ENCODE peak calls at places on chromosome 5, in five cellular contexts. One of them, this sample, is unnamed.

GRCh38 chr5:134590992-134591659 is 41.5 kb downstream of the SAR1B start:
- DNase-seq in adrenal gland: no peak
- DNase-seq in hepatocyte: peak; percentile 80
- DNase-seq in left ventricle myocardium inferior: no peak
- DNase-seq in ovary: no peak
- DNase-seq in this sample: no peak

GRCh38 chr5:72213482-72213881 is 106.2 kb downstream of the MAP1B start:
- DNase-seq in adrenal gland: no peak
- DNase-seq in hepatocyte: no peak
- DNase-seq in left ventricle myocardium inferior: no peak
- DNase-seq in ovary: no peak
- DNase-seq in this sample: no peak

GRCh38 chr5:14497276-14497675 is 84.3 kb upstream of the OTULINL start:
- DNase-seq in adrenal gland: no peak
- DNase-seq in hepatocyte: no peak
- DNase-seq in left ventricle myocardium inferior: no peak
- DNase-seq in ovary: no peak
- DNase-seq in this sample: no peak

GRCh38 chr5:82812575-82812974 is 264.6 kb downstream of the TMEM167A start:
- DNase-seq in adrenal gland: no peak
- DNase-seq in hepatocyte: no peak
- DNase-seq in left ventricle myocardium inferior: no peak
- DNase-seq in ovary: no peak
- DNase-seq in this sample: no peak

GRCh38 chr5:113776168-113776567 is 262.7 kb downstream of the YTHDC2 start:
- DNase-seq in adrenal gland: no peak
- DNase-seq in hepatocyte: no peak
- DNase-seq in left ventricle myocardium inferior: no peak
- DNase-seq in ovary: no peak
- DNase-seq in this sample: no peak

GRCh38 chr5:171826132-171826531 is 40.5 kb downstream of the SMIM23 start:
- DNase-seq in adrenal gland: no peak
- DNase-seq in hepatocyte: no peak
- DNase-seq in left ventricle myocardium inferior: no peak
- DNase-seq in ovary: no peak
- DNase-seq in this sample: no peak

GRCh38 chr5:157459715-157460599 is at the start of gene NIPAL4:
- DNase-seq in adrenal gland: no peak
- DNase-seq in hepatocyte: peak; percentile 48
- DNase-seq in left ventricle myocardium inferior: no peak
- DNase-seq in ovary: no peak
- DNase-seq in this sample: no peak

GRCh38 chr5:24703934-24704333 is 59.2 kb upstream of the CDH10 start:
- DNase-seq in adrenal gland: no peak
- DNase-seq in hepatocyte: no peak
- DNase-seq in left ventricle myocardium inferior: no peak
- DNase-seq in ovary: no peak
- DNase-seq in this sample: no peak

GRCh38 chr5:113240032-113240431 is 194.8 kb downstream of the TSSK1B start:
- DNase-seq in adrenal gland: no peak
- DNase-seq in hepatocyte: no peak
- DNase-seq in left ventricle myocardium inferior: no peak
- DNase-seq in ovary: no peak
- DNase-seq in this sample: no peak

GRCh38 chr5:141757402-141757801 is 75.4 kb upstream of the ARAP3 start:
- DNase-seq in adrenal gland: no peak
- DNase-seq in hepatocyte: peak; percentile 40
- DNase-seq in left ventricle myocardium inferior: no peak
- DNase-seq in ovary: no peak
- DNase-seq in this sample: no peak

GRCh38 chr5:122190156-122190555 is 60.8 kb downstream of the ZNF474 start:
- DNase-seq in adrenal gland: no peak
- DNase-seq in hepatocyte: no peak
- DNase-seq in left ventricle myocardium inferior: no peak
- DNase-seq in ovary: no peak
- DNase-seq in this sample: no peak

GRCh38 chr5:108255468-108255867 is 126.4 kb downstream of the FBXL17 start:
- DNase-seq in adrenal gland: no peak
- DNase-seq in hepatocyte: no peak
- DNase-seq in left ventricle myocardium inferior: no peak
- DNase-seq in ovary: no peak
- DNase-seq in this sample: no peak

GRCh38 chr5:166382031-166382430 is 1909.4 kb upstream of the WWC1 start:
- DNase-seq in adrenal gland: no peak
- DNase-seq in hepatocyte: no peak
- DNase-seq in left ventricle myocardium inferior: no peak
- DNase-seq in ovary: no peak
- DNase-seq in this sample: no peak

GRCh38 chr5:169656125-169656990 is 19.3 kb downstream of the DOCK2 start:
- DNase-seq in adrenal gland: no peak
- DNase-seq in hepatocyte: no peak
- DNase-seq in left ventricle myocardium inferior: peak; percentile 22
- DNase-seq in ovary: no peak
- DNase-seq in this sample: no peak

GRCh38 chr5:125377151-125377550 is 630.7 kb upstream of the ZNF608 start:
- DNase-seq in adrenal gland: no peak
- DNase-seq in hepatocyte: no peak
- DNase-seq in left ventricle myocardium inferior: no peak
- DNase-seq in ovary: no peak
- DNase-seq in this sample: no peak

GRCh38 chr5:53052499-53052898 is 57.1 kb downstream of the MOCS2 start:
- DNase-seq in adrenal gland: no peak
- DNase-seq in hepatocyte: no peak
- DNase-seq in left ventricle myocardium inferior: no peak
- DNase-seq in ovary: no peak
- DNase-seq in this sample: no peak

GRCh38 chr5:158899201-158899600 is 200.5 kb downstream of the EBF1 start:
- DNase-seq in adrenal gland: no peak
- DNase-seq in hepatocyte: no peak
- DNase-seq in left ventricle myocardium inferior: no peak
- DNase-seq in ovary: no peak
- DNase-seq in this sample: no peak

GRCh38 chr5:39755986-39756385 is 331.2 kb upstream of the DAB2 start:
- DNase-seq in adrenal gland: peak; percentile 49
- DNase-seq in hepatocyte: peak; percentile 33
- DNase-seq in left ventricle myocardium inferior: no peak
- DNase-seq in ovary: no peak
- DNase-seq in this sample: no peak

GRCh38 chr5:115626444-115626823 is 598 bp upstream of the TMED7 start:
- DNase-seq in adrenal gland: no peak
- DNase-seq in hepatocyte: no peak
- DNase-seq in left ventricle myocardium inferior: no peak
- DNase-seq in ovary: no peak
- DNase-seq in this sample: no peak

GRCh38 chr5:150078802-150079654 is 7.3 kb downstream of the CSF1R start:
- DNase-seq in adrenal gland: no peak
- DNase-seq in hepatocyte: no peak
- DNase-seq in left ventricle myocardium inferior: no peak
- DNase-seq in ovary: no peak
- DNase-seq in this sample: peak; percentile 47

DNA sequence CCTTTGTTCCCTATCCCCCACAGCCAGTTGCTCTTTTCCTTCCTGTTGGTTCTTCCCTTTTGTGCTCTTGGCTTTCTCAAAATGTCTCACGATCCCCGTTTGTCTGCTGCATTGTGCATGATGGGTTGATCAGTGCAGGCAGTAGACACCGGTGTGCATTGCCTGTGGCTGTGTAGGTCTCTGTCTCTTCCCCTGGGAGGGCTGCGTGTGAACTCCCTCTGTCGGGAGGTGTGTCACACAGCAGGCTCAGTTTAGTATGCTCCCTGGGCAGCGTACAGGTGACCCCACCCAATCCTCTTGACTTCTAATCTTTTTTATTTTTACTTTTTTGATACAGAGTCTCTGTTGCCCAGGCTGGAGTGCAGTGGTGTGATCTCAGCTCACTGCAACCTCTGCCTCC is 265.3 kb downstream of the FSTL4 start:
- DNase-seq in adrenal gland: no peak
- DNase-seq in hepatocyte: no peak
- DNase-seq in left ventricle myocardium inferior: no peak
- DNase-seq in ovary: no peak
- DNase-seq in this sample: no peak
- TF ChIP-seq CTCF in adrenal gland: no peak
- TF ChIP-seq CTCF in hepatocyte: peak; percentile 15
- TF ChIP-seq CTCF in left ventricle myocardium inferior: peak; percentile 45
- TF ChIP-seq CTCF in ovary: no peak
- TF ChIP-seq CTCF in this sample: no peak

DNA sequence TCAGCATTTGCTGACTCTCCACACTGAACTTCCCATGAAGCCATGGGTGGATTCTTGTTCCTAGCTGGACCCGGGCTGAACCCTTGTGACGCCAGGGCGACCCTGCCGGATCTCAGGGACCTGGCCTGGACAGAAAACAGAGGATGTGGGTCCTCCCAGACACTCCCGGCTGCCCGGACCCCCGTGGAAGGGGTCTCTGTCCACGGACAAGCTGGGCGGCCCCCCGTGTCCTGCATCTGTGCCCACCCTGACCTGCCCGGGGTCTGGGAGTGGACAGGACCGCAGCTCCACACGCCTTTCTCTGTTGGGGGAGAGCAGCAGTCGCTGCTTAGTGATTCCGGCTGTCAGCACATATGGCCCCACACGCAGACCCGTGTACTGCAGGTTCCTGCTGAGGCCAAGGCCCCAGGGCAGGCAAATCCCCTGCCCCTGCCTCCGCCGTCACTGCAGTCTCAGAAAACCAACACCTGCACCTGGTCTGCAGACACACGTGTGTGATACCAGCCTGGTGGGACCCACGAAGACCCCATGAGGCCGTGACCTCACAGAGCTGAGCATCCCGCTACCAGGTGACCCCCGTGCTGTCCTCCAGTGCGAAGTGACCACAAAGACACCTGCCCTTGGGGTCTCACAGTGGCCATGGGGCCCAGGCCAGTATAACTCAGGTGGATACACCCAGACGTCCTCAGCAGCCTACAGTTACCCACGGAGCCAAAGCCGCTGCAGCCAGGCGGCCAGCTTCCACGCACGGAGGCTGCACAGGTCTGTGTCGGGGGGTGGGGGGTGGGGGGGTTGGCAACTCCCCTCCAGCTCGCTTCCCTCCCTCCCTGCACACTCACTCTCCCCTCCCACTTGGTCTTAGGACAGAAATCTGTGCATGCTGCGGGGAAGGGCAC is 50.6 kb downstream of the NKD2 start:
- DNase-seq in adrenal gland: no peak
- DNase-seq in hepatocyte: no peak
- DNase-seq in left ventricle myocardium inferior: peak; percentile 16
- DNase-seq in ovary: no peak
- DNase-seq in this sample: no peak
- H3K4me1 ChIP-seq in adrenal gland: no peaks in the 10 kb centered on the region
- H3K4me1 ChIP-seq in hepatocyte: no peaks in the 10 kb centered on the region
- H3K4me1 ChIP-seq in left ventricle myocardium inferior: peaks cover 4% of the 10 kb centered on the region
- H3K4me1 ChIP-seq in ovary: no peaks in the 10 kb centered on the region
- H3K4me1 ChIP-seq in this sample: no peaks in the 10 kb centered on the region

GRCh38 chr5:2755811-2756210 is 4.3 kb upstream of the IRX2 start:
- DNase-seq in adrenal gland: peak; percentile 10
- DNase-seq in hepatocyte: peak; percentile 7
- DNase-seq in left ventricle myocardium inferior: no peak
- DNase-seq in ovary: no peak
- DNase-seq in this sample: peak; percentile 36

GRCh38 chr5:2757563-2758311 is 6.3 kb upstream of the IRX2 start:
- DNase-seq in adrenal gland: no peak
- DNase-seq in hepatocyte: peak; percentile 27
- DNase-seq in left ventricle myocardium inferior: no peak
- DNase-seq in ovary: no peak
- DNase-seq in this sample: peak; percentile 52

GRCh38 chr5:2755371-2755715 is 3.9 kb upstream of the IRX2 start:
- DNase-seq in adrenal gland: no peak
- DNase-seq in hepatocyte: no peak
- DNase-seq in left ventricle myocardium inferior: no peak
- DNase-seq in ovary: no peak
- DNase-seq in this sample: peak; percentile 50

GRCh38 chr5:2756764-2757163 is 5.3 kb upstream of the IRX2 start:
- DNase-seq in adrenal gland: no peak
- DNase-seq in hepatocyte: peak; percentile 29
- DNase-seq in left ventricle myocardium inferior: no peak
- DNase-seq in ovary: no peak
- DNase-seq in this sample: peak; percentile 46

DNA sequence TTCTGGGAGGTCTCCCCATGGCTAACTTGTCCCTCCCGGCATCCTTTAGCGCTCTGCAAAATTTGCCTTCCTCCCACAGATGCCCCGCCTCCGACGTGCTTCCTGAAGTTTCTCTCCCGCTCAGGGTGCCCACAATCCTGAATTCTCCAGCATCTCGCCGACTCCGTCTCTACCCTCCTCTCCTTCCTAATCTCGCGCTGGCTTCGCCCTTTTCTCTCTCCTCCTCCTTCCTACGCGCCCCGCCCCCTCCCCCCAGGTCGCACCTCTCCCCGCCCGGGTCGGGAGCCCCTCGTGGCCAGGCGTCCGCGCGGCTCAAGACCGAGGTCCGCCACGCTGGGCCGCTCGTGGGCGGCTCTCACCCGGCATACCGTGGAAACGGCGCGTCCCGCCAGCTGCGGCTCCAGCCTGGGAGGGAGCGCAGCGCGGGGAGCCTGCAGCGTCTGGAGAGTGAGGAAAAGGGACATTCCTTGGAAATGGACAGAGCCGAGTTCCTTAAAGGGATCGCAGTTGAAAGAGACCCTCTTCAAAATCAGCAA is 4.8 kb upstream of the IRX2 start:
- DNase-seq in adrenal gland: no peak
- DNase-seq in hepatocyte: peak; percentile 46
- DNase-seq in left ventricle myocardium inferior: no peak
- DNase-seq in ovary: no peak
- DNase-seq in this sample: peak; percentile 56
- H3K4me3 ChIP-seq in adrenal gland: no peak overlapping the region
- H3K4me3 ChIP-seq in hepatocyte: peak overlapping the region; percentile 48
- H3K4me3 ChIP-seq in left ventricle myocardium inferior: peak overlapping the region; percentile 56
- H3K4me3 ChIP-seq in ovary: peak overlapping the region; percentile 12
- H3K4me3 ChIP-seq in this sample: peak overlapping the region; percentile 42

GRCh38 chr5:173746050-173746449 is 129.6 kb upstream of the BOD1 start:
- DNase-seq in adrenal gland: no peak
- DNase-seq in hepatocyte: no peak
- DNase-seq in left ventricle myocardium inferior: no peak
- DNase-seq in ovary: no peak
- DNase-seq in this sample: no peak

GRCh38 chr5:173750538-173751265 is 134.3 kb upstream of the BOD1 start:
- DNase-seq in adrenal gland: no peak
- DNase-seq in hepatocyte: no peak
- DNase-seq in left ventricle myocardium inferior: no peak
- DNase-seq in ovary: no peak
- DNase-seq in this sample: no peak

GRCh38 chr5:173745561-173745960 is 129.1 kb upstream of the BOD1 start:
- DNase-seq in adrenal gland: no peak
- DNase-seq in hepatocyte: no peak
- DNase-seq in left ventricle myocardium inferior: no peak
- DNase-seq in ovary: no peak
- DNase-seq in this sample: no peak

GRCh38 chr5:173745123-173745522 is 128.7 kb upstream of the BOD1 start:
- DNase-seq in adrenal gland: peak; percentile 18
- DNase-seq in hepatocyte: no peak
- DNase-seq in left ventricle myocardium inferior: no peak
- DNase-seq in ovary: no peak
- DNase-seq in this sample: no peak

DNA sequence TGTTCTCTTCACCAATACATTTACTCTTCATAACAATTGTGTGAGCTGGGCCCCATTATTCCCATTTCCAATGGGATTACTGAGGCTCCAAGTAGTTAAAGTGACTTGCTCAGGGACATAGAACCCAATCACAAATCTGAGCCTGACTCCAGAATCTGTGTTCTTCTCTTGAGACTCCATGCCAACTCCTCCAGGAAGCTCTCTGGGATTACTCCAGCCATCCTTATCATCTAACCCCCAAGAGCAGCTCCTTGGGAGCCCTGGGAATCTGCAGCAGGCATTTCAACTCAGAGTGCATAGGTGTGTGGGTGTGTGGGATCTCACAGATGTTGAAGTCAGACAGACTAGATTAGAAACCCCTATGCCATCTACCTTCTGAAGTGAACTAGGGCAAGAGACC is 131.4 kb upstream of the BOD1 start:
- DNase-seq in adrenal gland: no peak
- DNase-seq in hepatocyte: no peak
- DNase-seq in left ventricle myocardium inferior: no peak
- DNase-seq in ovary: no peak
- DNase-seq in this sample: no peak
- TF ChIP-seq CTCF in adrenal gland: no peak
- TF ChIP-seq CTCF in hepatocyte: no peak
- TF ChIP-seq CTCF in left ventricle myocardium inferior: no peak
- TF ChIP-seq CTCF in ovary: no peak
- TF ChIP-seq CTCF in this sample: no peak

This sample was measured in right atrium auricular region.